ENCODE peak calls at places on chromosomes 11 and 22, in seven cellular contexts. M is PC-3, O is Calu3, I is sigmoid colon, G is chondrocyte, K is right lobe of liver, F is psoas muscle. L is an unnamed sample.

GRCh38 chr11:45022294-45023064 is 71.8 kb upstream of the TP53I11 start:
- DNase-seq in G (no peak), K (no peak), F (no peak), O (no peak), I (no peak), M (peak; percentile 22), L (no peak)

GRCh38 chr11:124753207-124753606 is 1.2 kb upstream of the VSIG2 start:
- DNase-seq in O (no peak), G (no peak), F (no peak), K (no peak), M (no peak), I (no peak), L (no peak)

GRCh38 chr11:68331338-68331947 is 19.1 kb downstream of the LRP5 start:
- DNase-seq in I (no peak), G (no peak), O (no peak), M (no peak), K (peak; percentile 36), F (no peak), L (no peak)

GRCh38 chr11:130915556-130916237 is 582 bp downstream of the SNX19 start:
- DNase-seq in K (no peak), I (no peak), O (no peak), F (peak; percentile 50), M (no peak), G (no peak), L (no peak)

GRCh38 chr22:38124236-38124974 is 13.9 kb upstream of the BAIAP2L2 start:
- DNase-seq in F (no peak), O (no peak), G (no peak), K (no peak), I (no peak), M (no peak), L (no peak)

GRCh38 chr22:36417281-36417686 is 29.5 kb upstream of the MYH9 start:
- DNase-seq in G (no peak), I (no peak), O (peak; percentile 28), K (peak; percentile 48), M (peak; percentile 90), F (no peak), L (no peak)

GRCh38 chr11:6737872-6738466 is 33.8 kb downstream of the OR2AG2 start:
- DNase-seq in O (peak; percentile 50), K (no peak), M (peak; percentile 74), I (no peak), F (no peak), G (no peak), L (no peak)

GRCh38 chr22:47944941-47945340 is 1182.5 kb downstream of the TBC1D22A start:
- DNase-seq in G (no peak), F (no peak), K (no peak), I (no peak), M (no peak), O (no peak), L (no peak)

GRCh38 chr11:40129276-40129675 is 1330.2 kb downstream of the LRRC4C start:
- DNase-seq in G (no peak), I (no peak), K (no peak), F (no peak), O (no peak), M (peak; percentile 39), L (no peak)

DNA sequence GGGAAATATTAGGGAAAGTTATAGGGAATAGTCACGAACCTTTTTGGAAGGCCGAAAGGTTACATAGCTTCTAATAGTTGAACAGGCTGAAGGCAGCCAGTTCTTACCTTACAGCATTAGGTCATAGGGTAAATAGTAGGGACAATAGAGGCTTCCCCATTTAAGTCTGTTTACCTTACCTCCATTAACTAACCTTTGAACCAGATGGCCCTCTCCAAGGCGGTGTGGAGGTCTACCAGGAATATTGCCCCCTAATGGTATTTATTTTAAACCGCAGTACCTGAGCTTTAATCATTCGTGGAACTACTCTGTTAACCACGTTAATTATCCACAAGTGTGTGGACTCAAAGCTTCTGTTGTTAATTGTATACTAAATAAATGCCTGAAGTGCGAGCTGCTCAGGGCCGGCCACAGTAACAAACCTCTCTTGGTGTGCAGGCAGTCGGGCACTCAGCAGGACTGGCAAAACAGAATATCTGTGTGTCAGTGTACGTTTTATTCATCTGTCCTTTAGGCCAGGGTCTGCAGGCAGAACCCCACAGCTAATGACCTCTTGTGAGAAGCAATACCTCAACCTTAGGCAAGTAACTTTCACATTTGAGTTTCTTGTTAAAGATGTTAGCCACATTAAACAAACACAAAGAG is 81.7 kb downstream of the PRCP start:
- DNase-seq in O (no peak), I (no peak), K (no peak), M (no peak), G (no peak), F (no peak), L (no peak)
- TF ChIP-seq CTCF in O (no peak), I (no peak), K (no peak), M (peak; percentile 23), G (no peak), F (no peak), L (no peak)

GRCh38 chr11:2445107-2445947 is 519 bp downstream of the KCNQ1 start:
- DNase-seq in M (no peak), O (no peak), F (peak; percentile 46), G (peak; percentile 52), I (no peak), K (peak; percentile 33), L (no peak)
- TF ChIP-seq CTCF in M (no peak), O (no peak), F (no peak), G (no peak), I (no peak), K (no peak), L (no peak)

GRCh38 chr11:46305295-46305694 is 27.8 kb downstream of the CREB3L1 start:
- DNase-seq in I (no peak), M (no peak), O (no peak), G (no peak), K (no peak), F (no peak), L (peak; percentile 79)
- TF ChIP-seq CTCF in I (no peak), M (no peak), O (no peak), G (peak; percentile 42), K (no peak), F (no peak), L (peak; percentile 24)

GRCh38 chr11:90476442-90477007 is 253.7 kb upstream of the CHORDC1 start:
- DNase-seq in F (no peak), M (peak; percentile 76), K (peak; percentile 33), I (no peak), O (peak; percentile 52), G (no peak), L (no peak)
- TF ChIP-seq CTCF in F (peak; percentile 69), M (peak; percentile 83), K (peak; percentile 66), I (no peak), O (no peak), G (peak; percentile 73), L (peak; percentile 19)

GRCh38 chr22:17268501-17269223 is 49.4 kb upstream of the ADA2 start:
- DNase-seq in M (no peak), F (no peak), O (no peak), K (no peak), I (no peak), G (no peak), L (no peak)
- TF ChIP-seq CTCF in M (no peak), F (peak; percentile 16), O (no peak), K (peak; percentile 6), I (no peak), G (peak; percentile 27), L (peak; percentile 60)